ENCODE peak calls at places on chromosomes 3 and 15, in seven cellular contexts. One of them, this sample, is unnamed.

GRCh38 chr3:38404286-38404685 is 49.4 kb upstream of the ACVR2B start:
- DNase-seq in mammary epithelial cell: peak
- DNase-seq in neural progenitor cell: no peak
- DNase-seq in IMR-90: peak
- DNase-seq in GM23248: peak
- DNase-seq in NT2/D1: peak
- DNase-seq in H1: no peak
- DNase-seq in this sample: no peak

GRCh38 chr15:74294010-74294409 is 57.9 kb downstream of the CCDC33 start:
- DNase-seq in H1: no peak
- DNase-seq in NT2/D1: no peak
- DNase-seq in mammary epithelial cell: no peak
- DNase-seq in GM23248: no peak
- DNase-seq in IMR-90: no peak
- DNase-seq in neural progenitor cell: no peak
- DNase-seq in this sample: no peak

GRCh38 chr3:185959609-185960517 is 22.0 kb upstream of the TRA2B start:
- DNase-seq in mammary epithelial cell: peak
- DNase-seq in GM23248: peak
- DNase-seq in neural progenitor cell: no peak
- DNase-seq in NT2/D1: no peak
- DNase-seq in H1: no peak
- DNase-seq in IMR-90: peak
- DNase-seq in this sample: peak

GRCh38 chr15:68730491-68731317 is 90.0 kb downstream of the ANP32A start:
- DNase-seq in IMR-90: peak
- DNase-seq in neural progenitor cell: peak
- DNase-seq in mammary epithelial cell: peak
- DNase-seq in H1: peak
- DNase-seq in GM23248: peak
- DNase-seq in NT2/D1: peak
- DNase-seq in this sample: peak

GRCh38 chr3:146189519-146190173 is 28.7 kb upstream of the PLOD2 start:
- DNase-seq in neural progenitor cell: peak
- DNase-seq in GM23248: peak
- DNase-seq in NT2/D1: peak
- DNase-seq in mammary epithelial cell: peak
- DNase-seq in IMR-90: peak
- DNase-seq in H1: no peak
- DNase-seq in this sample: peak

GRCh38 chr3:138774529-138775253 is 60.0 kb downstream of the PIK3CB start:
- DNase-seq in NT2/D1: no peak
- DNase-seq in GM23248: peak
- DNase-seq in neural progenitor cell: no peak
- DNase-seq in mammary epithelial cell: peak
- DNase-seq in H1: no peak
- DNase-seq in IMR-90: peak
- DNase-seq in this sample: peak

GRCh38 chr3:11306815-11307589 is 34.8 kb downstream of the ATG7 start:
- DNase-seq in neural progenitor cell: no peak
- DNase-seq in IMR-90: peak
- DNase-seq in NT2/D1: no peak
- DNase-seq in GM23248: no peak
- DNase-seq in H1: no peak
- DNase-seq in mammary epithelial cell: no peak
- DNase-seq in this sample: no peak

GRCh38 chr3:153373571-153373970 is 211.5 kb downstream of the RAP2B start:
- DNase-seq in H1: no peak
- DNase-seq in IMR-90: peak
- DNase-seq in neural progenitor cell: no peak
- DNase-seq in NT2/D1: no peak
- DNase-seq in mammary epithelial cell: no peak
- DNase-seq in GM23248: peak
- DNase-seq in this sample: no peak

GRCh38 chr3:118501152-118501551 is 533.5 kb downstream of the IGSF11 start:
- DNase-seq in mammary epithelial cell: peak
- DNase-seq in H1: no peak
- DNase-seq in IMR-90: no peak
- DNase-seq in GM23248: no peak
- DNase-seq in NT2/D1: peak
- DNase-seq in neural progenitor cell: peak
- DNase-seq in this sample: peak

GRCh38 chr15:101146118-101146702 is 105.6 kb downstream of the CHSY1 start:
- DNase-seq in mammary epithelial cell: no peak
- DNase-seq in H1: no peak
- DNase-seq in IMR-90: no peak
- DNase-seq in GM23248: no peak
- DNase-seq in neural progenitor cell: no peak
- DNase-seq in NT2/D1: no peak
- DNase-seq in this sample: no peak

GRCh38 chr15:35992791-35993190 is 446.8 kb upstream of the DPH6 start:
- DNase-seq in neural progenitor cell: no peak
- DNase-seq in GM23248: no peak
- DNase-seq in NT2/D1: no peak
- DNase-seq in mammary epithelial cell: no peak
- DNase-seq in IMR-90: no peak
- DNase-seq in H1: no peak
- DNase-seq in this sample: no peak

DNA sequence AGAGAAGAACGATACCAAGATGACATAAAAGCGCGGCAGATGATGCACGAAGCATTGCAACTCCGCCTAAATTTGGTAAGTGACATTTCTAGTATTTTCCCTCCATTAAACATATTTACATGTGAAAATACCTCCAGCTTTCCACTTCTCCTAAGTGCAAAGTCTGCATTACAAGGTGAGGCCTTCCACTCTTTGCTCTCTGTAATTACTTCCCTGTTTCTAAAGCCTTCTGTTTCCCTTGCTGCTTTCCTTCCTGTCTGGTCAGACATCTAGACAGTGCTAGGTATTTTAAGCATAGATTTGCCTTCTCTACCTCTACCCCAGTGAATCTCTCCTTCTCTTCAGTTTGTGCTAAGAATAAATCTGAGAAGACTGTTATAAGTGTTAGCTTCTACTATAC is 1.9 kb downstream of the P2RY12 start:
- DNase-seq in H1: no peak
- DNase-seq in neural progenitor cell: no peak
- DNase-seq in IMR-90: no peak
- DNase-seq in GM23248: no peak
- DNase-seq in NT2/D1: no peak
- DNase-seq in mammary epithelial cell: no peak
- DNase-seq in this sample: no peak
- H3K9ac ChIP-seq in H1: no peak
- H3K9ac ChIP-seq in neural progenitor cell: no peak
- H3K9ac ChIP-seq in IMR-90: no peak
- H3K9ac ChIP-seq in GM23248: no peak
- H3K9ac ChIP-seq in NT2/D1: no peak
- H3K9ac ChIP-seq in mammary epithelial cell: no peak
- H3K9ac ChIP-seq in this sample: no peak

GRCh38 chr3:31613131-31613626 is 80.5 kb downstream of the STT3B start:
- DNase-seq in H1: no peak
- DNase-seq in NT2/D1: no peak
- DNase-seq in GM23248: no peak
- DNase-seq in neural progenitor cell: no peak
- DNase-seq in mammary epithelial cell: no peak
- DNase-seq in IMR-90: peak
- DNase-seq in this sample: no peak
- H3K9ac ChIP-seq in H1: no peak
- H3K9ac ChIP-seq in NT2/D1: no peak
- H3K9ac ChIP-seq in GM23248: no peak
- H3K9ac ChIP-seq in neural progenitor cell: no peak
- H3K9ac ChIP-seq in mammary epithelial cell: no peak
- H3K9ac ChIP-seq in IMR-90: no peak
- H3K9ac ChIP-seq in this sample: no peak

DNA sequence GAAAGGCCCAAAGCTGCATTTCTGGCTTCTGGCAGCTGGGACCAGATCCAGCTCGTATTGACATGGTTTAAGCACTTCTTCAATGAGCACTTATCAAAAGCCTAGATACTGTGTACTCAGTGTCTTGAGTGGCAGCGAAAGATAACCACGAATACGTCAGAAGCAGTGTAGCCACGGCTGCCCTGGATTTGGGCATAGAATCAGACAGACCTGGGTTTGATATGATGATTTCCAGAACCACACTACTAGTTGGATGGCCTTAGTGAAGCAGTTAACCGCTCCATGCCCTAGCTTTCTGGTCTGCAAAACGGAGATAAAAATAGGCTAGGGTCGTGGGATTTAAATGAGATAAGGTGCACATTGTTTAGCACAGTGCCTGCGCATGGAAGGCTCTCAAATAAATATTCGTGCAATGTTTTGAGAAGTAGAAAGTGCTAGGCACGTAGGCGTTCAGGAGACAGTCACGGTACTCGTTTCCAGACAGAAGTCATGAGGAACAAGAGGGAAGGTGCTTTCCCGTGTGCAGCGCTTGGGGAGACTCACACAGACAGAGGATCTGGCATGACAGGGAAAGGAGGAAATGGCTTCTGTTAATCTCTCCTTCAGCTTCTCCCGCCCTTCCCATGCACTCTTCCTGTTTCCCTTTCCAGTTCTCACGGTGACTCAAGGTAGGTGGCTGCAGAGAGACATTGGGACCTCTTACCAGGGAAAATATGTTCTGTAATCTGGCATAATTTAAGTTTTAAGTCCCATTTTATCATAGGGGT is 70.3 kb downstream of the CCNL1 start:
- DNase-seq in H1: no peak
- DNase-seq in NT2/D1: no peak
- DNase-seq in neural progenitor cell: no peak
- DNase-seq in GM23248: no peak
- DNase-seq in IMR-90: peak
- DNase-seq in mammary epithelial cell: peak
- DNase-seq in this sample: no peak
- H3K9ac ChIP-seq in H1: no peak
- H3K9ac ChIP-seq in NT2/D1: peak
- H3K9ac ChIP-seq in neural progenitor cell: no peak
- H3K9ac ChIP-seq in GM23248: peak
- H3K9ac ChIP-seq in IMR-90: peak
- H3K9ac ChIP-seq in mammary epithelial cell: peak
- H3K9ac ChIP-seq in this sample: no peak

DNA sequence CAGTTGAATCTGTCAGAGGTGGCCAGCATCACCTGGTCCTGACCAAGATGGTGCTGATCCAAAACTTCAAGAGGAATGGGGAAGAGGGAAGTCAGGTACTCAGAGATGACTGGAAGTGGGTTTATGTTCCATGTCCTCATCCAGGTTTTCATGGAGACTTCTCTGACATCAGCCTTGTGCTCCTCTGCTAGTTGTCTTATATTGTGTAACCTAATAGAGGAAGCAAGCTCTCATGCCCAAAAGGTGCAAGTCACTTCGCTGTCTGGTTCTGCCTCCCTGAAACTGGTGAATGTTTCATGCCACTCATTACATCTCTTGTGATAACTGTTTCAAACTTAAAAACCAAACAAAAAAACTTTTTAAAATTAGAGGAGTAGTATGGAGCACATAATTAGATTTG is 127.2 kb upstream of the MANF start:
- DNase-seq in neural progenitor cell: no peak
- DNase-seq in mammary epithelial cell: no peak
- DNase-seq in IMR-90: no peak
- DNase-seq in H1: no peak
- DNase-seq in GM23248: no peak
- DNase-seq in NT2/D1: no peak
- DNase-seq in this sample: no peak
- H3K9ac ChIP-seq in neural progenitor cell: no peak
- H3K9ac ChIP-seq in mammary epithelial cell: no peak
- H3K9ac ChIP-seq in IMR-90: no peak
- H3K9ac ChIP-seq in H1: no peak
- H3K9ac ChIP-seq in GM23248: no peak
- H3K9ac ChIP-seq in NT2/D1: no peak
- H3K9ac ChIP-seq in this sample: no peak

GRCh38 chr3:141368062-141368924 is at the start of gene ZBTB38:
- DNase-seq in GM23248: peak
- DNase-seq in mammary epithelial cell: peak
- DNase-seq in neural progenitor cell: peak
- DNase-seq in H1: peak
- DNase-seq in IMR-90: peak
- DNase-seq in NT2/D1: peak
- DNase-seq in this sample: no peak

GRCh38 chr3:141368925-141369794 is 856 bp downstream of the ZBTB38 start:
- DNase-seq in NT2/D1: no peak
- DNase-seq in IMR-90: peak
- DNase-seq in H1: no peak
- DNase-seq in mammary epithelial cell: no peak
- DNase-seq in neural progenitor cell: no peak
- DNase-seq in GM23248: peak
- DNase-seq in this sample: no peak

GRCh38 chr3:141367038-141367730 is 1.1 kb upstream of the ZBTB38 start:
- DNase-seq in IMR-90: peak
- DNase-seq in mammary epithelial cell: peak
- DNase-seq in NT2/D1: no peak
- DNase-seq in neural progenitor cell: no peak
- DNase-seq in GM23248: peak
- DNase-seq in H1: no peak
- DNase-seq in this sample: no peak

GRCh38 chr3:141365206-141365605 is 3.1 kb upstream of the ZBTB38 start:
- DNase-seq in neural progenitor cell: no peak
- DNase-seq in mammary epithelial cell: no peak
- DNase-seq in IMR-90: no peak
- DNase-seq in H1: no peak
- DNase-seq in NT2/D1: no peak
- DNase-seq in GM23248: no peak
- DNase-seq in this sample: no peak

GRCh38 chr3:141366285-141367037 is 1.8 kb upstream of the ZBTB38 start:
- DNase-seq in neural progenitor cell: no peak
- DNase-seq in NT2/D1: no peak
- DNase-seq in H1: no peak
- DNase-seq in GM23248: peak
- DNase-seq in mammary epithelial cell: peak
- DNase-seq in IMR-90: peak
- DNase-seq in this sample: no peak
- H3K9ac ChIP-seq in neural progenitor cell: no peak
- H3K9ac ChIP-seq in NT2/D1: no peak
- H3K9ac ChIP-seq in H1: no peak
- H3K9ac ChIP-seq in GM23248: peak
- H3K9ac ChIP-seq in mammary epithelial cell: peak
- H3K9ac ChIP-seq in IMR-90: peak
- H3K9ac ChIP-seq in this sample: peak

GRCh38 chr3:107599755-107600122 is 77.0 kb downstream of the BBX start:
- DNase-seq in neural progenitor cell: no peak
- DNase-seq in H1: no peak
- DNase-seq in NT2/D1: no peak
- DNase-seq in mammary epithelial cell: no peak
- DNase-seq in GM23248: no peak
- DNase-seq in IMR-90: no peak
- DNase-seq in this sample: no peak
- H3K9ac ChIP-seq in neural progenitor cell: no peak
- H3K9ac ChIP-seq in H1: no peak
- H3K9ac ChIP-seq in NT2/D1: no peak
- H3K9ac ChIP-seq in mammary epithelial cell: peak
- H3K9ac ChIP-seq in GM23248: peak
- H3K9ac ChIP-seq in IMR-90: peak
- H3K9ac ChIP-seq in this sample: no peak

GRCh38 chr15:70479785-70480184 is 283.6 kb downstream of the UACA start:
- DNase-seq in neural progenitor cell: no peak
- DNase-seq in IMR-90: no peak
- DNase-seq in H1: no peak
- DNase-seq in GM23248: no peak
- DNase-seq in mammary epithelial cell: no peak
- DNase-seq in NT2/D1: no peak
- DNase-seq in this sample: no peak
- H3K9ac ChIP-seq in neural progenitor cell: no peak
- H3K9ac ChIP-seq in IMR-90: no peak
- H3K9ac ChIP-seq in H1: no peak
- H3K9ac ChIP-seq in GM23248: no peak
- H3K9ac ChIP-seq in mammary epithelial cell: no peak
- H3K9ac ChIP-seq in NT2/D1: no peak
- H3K9ac ChIP-seq in this sample: no peak

This sample was measured in SK-N-MC.